ENCODE peak calls at places on chromosomes 3 and 15, in ten cellular contexts. P is Daoy; Y is NAMALWA; A is neuronal stem cell; W is heart left ventricle; N is DMS153; C is stimulated activated CD8-positive, alpha-beta memory T cell treated with anti-CD3 and anti-CD28 coated beads, Interleukin-4, amount 100 ng/mL, for 1 hour; Z is Right ventricle myocardium inferior; Q is NB4; F is psoas muscle. H is an unnamed sample.
A peak's percentile ranks its signal among the peaks of the same experiment; 100 is the strongest.

GRCh38 chr3:64541803-64542202 is 146.0 kb downstream of the ADAMTS9 start:
- DNase-seq in P (no peak), Y (no peak), A (no peak), W (no peak), N (no peak), C (no peak), Z (no peak), Q (no peak), F (no peak), H (no peak)

GRCh38 chr3:188617270-188617669 is 463.3 kb downstream of the LPP start:
- DNase-seq in P (no peak), Y (no peak), A (no peak), W (no peak), N (no peak), C (no peak), Z (no peak), Q (no peak), F (no peak), H (no peak)

GRCh38 chr15:57357796-57358195 is 18.5 kb upstream of the CGNL1 start:
- DNase-seq in P (no peak), Y (no peak), A (no peak), W (no peak), N (no peak), C (no peak), Z (no peak), Q (no peak), F (no peak), H (no peak)

GRCh38 chr3:160480931-160481330 is 31.3 kb upstream of the TRIM59 start:
- DNase-seq in P (peak; percentile 23), Y (no peak), A (no peak), W (no peak), N (no peak), C (no peak), Z (no peak), Q (no peak), F (no peak), H (no peak)

GRCh38 chr15:29990035-29990434 is 92.7 kb upstream of the GOLGA8J start:
- DNase-seq in P (no peak), Y (no peak), A (no peak), W (no peak), N (no peak), C (no peak), Z (no peak), Q (no peak), F (no peak), H (no peak)

GRCh38 chr15:73482184-73482583 is 39.2 kb downstream of the REC114 start:
- DNase-seq in P (no peak), Y (no peak), A (no peak), W (no peak), N (no peak), C (no peak), Z (no peak), Q (peak; percentile 25), F (no peak), H (no peak)

GRCh38 chr3:153768559-153769469 is 352.4 kb upstream of the ARHGEF26 start:
- DNase-seq in P (peak; percentile 9), Y (peak; percentile 80), A (peak; percentile 24), W (no peak), N (peak; percentile 1), C (no peak), Z (peak; percentile 65), Q (peak; percentile 55), F (no peak), H (peak; percentile 45)

GRCh38 chr15:25946241-25946786 is 83.2 kb upstream of the ATP10A start:
- DNase-seq in P (no peak), Y (no peak), A (no peak), W (no peak), N (no peak), C (no peak), Z (no peak), Q (no peak), F (no peak), H (no peak)

GRCh38 chr15:79834496-79834895 is 62.3 kb downstream of the MTHFS start:
- DNase-seq in P (no peak), Y (no peak), A (no peak), W (peak; percentile 31), N (peak; percentile 30), C (no peak), Z (no peak), Q (no peak), F (no peak), H (no peak)

GRCh38 chr3:53845103-53845880 is 927 bp downstream of the CHDH start:
- DNase-seq in P (peak; percentile 54), Y (no peak), A (peak; percentile 41), W (peak; percentile 67), N (no peak), C (no peak), Z (peak; percentile 78), Q (no peak), F (peak; percentile 59), H (no peak)

GRCh38 chr3:187946031-187946691 is 200.9 kb upstream of the BCL6 start:
- DNase-seq in P (no peak), Y (peak; percentile 87), A (no peak), W (no peak), N (peak; percentile 18), C (no peak), Z (no peak), Q (no peak), F (no peak), H (no peak)

GRCh38 chr3:60599586-60599985 is 651.7 kb downstream of the FHIT start:
- DNase-seq in P (no peak), Y (no peak), A (no peak), W (no peak), N (no peak), C (no peak), Z (no peak), Q (no peak), F (no peak), H (no peak)

GRCh38 chr3:172309741-172310140 is 138.5 kb downstream of the GHSR start:
- DNase-seq in P (no peak), Y (no peak), A (no peak), W (no peak), N (no peak), C (no peak), Z (no peak), Q (no peak), F (no peak), H (no peak)

GRCh38 chr3:170322501-170323328 is 34.8 kb upstream of the SKIL start:
- DNase-seq in P (no peak), Y (no peak), A (no peak), W (no peak), N (no peak), C (no peak), Z (no peak), Q (no peak), F (no peak), H (peak; percentile 71)

GRCh38 chr3:163018664-163019063 is 1522.1 kb downstream of the OTOL1 start:
- DNase-seq in P (no peak), Y (no peak), A (no peak), W (peak; percentile 20), N (no peak), C (no peak), Z (no peak), Q (no peak), F (no peak), H (no peak)

GRCh38 chr3:117865338-117865737 is 1155.8 kb downstream of the TUSC7 start:
- DNase-seq in P (no peak), Y (no peak), A (no peak), W (no peak), N (peak; percentile 31), C (no peak), Z (no peak), Q (no peak), F (no peak), H (no peak)